ENCODE peak calls at places on chromosomes 7 and 10, in seven cellular contexts. S is tibial artery, T is MM.1S, F is transverse colon, O is PC-3, K is adrenal gland, P is ascending aorta. U is an unnamed sample. For H3K9me3, the result is how much of the 10 kb centered on the place peaks cover.

GRCh38 chr10:122648599-122649428 is 50.8 kb downstream of the C10orf120 start:
- DNase-seq in F (peak), O (peak), K (peak), P (no peak), T (no peak), S (peak), U (peak)

GRCh38 chr10:60828489-60828852 is 50.2 kb downstream of the CDK1 start:
- DNase-seq in K (no peak), O (peak), P (no peak), S (no peak), F (no peak), T (no peak), U (no peak)

GRCh38 chr10:68348265-68348741 is 15.6 kb upstream of the PBLD start:
- DNase-seq in F (peak), O (peak), K (peak), S (no peak), P (no peak), T (peak), U (no peak)

GRCh38 chr7:155804897-155805825 is 7.1 kb downstream of the SHH start:
- DNase-seq in O (peak), P (no peak), T (peak), F (peak), S (no peak), K (no peak), U (no peak)

GRCh38 chr7:45978010-45978681 is 57.1 kb upstream of the IGFBP3 start:
- DNase-seq in O (peak), P (peak), T (peak), F (no peak), S (peak), K (peak), U (peak)

GRCh38 chr10:35781643-35782035 is 139.5 kb upstream of the FZD8 start:
- DNase-seq in O (peak), T (peak), P (no peak), S (no peak), K (no peak), F (peak), U (no peak)

GRCh38 chr10:54496852-54497251 is 304.2 kb downstream of the PCDH15 start:
- DNase-seq in O (no peak), T (no peak), P (no peak), S (no peak), F (no peak), K (no peak), U (no peak)

GRCh38 chr10:69649771-69650550 is 19.9 kb downstream of the FAM241B start:
- DNase-seq in K (no peak), S (no peak), T (no peak), F (no peak), P (no peak), O (peak), U (no peak)

GRCh38 chr10:47233631-47234030 is 66.4 kb upstream of the GDF10 start:
- DNase-seq in F (no peak), K (no peak), S (no peak), P (no peak), T (no peak), O (no peak), U (no peak)

GRCh38 chr7:129169705-129170319 is 18.6 kb upstream of the SMO start:
- DNase-seq in F (no peak), K (no peak), T (no peak), O (no peak), S (no peak), P (no peak), U (no peak)

GRCh38 chr7:106598663-106599342 is 62.2 kb downstream of the CCDC71L start:
- DNase-seq in P (peak), T (peak), F (peak), O (peak), K (peak), S (peak), U (peak)

GRCh38 chr10:18340496-18341051 is 200.3 kb downstream of the CACNB2 start:
- DNase-seq in K (no peak), O (no peak), S (no peak), T (no peak), P (no peak), F (no peak), U (no peak)

GRCh38 chr10:49760789-49761188 is 1.3 kb downstream of the OGDHL start:
- DNase-seq in O (no peak), T (no peak), F (no peak), S (no peak), K (no peak), P (no peak), U (no peak)

GRCh38 chr10:23391817-23392216 is 47.1 kb upstream of the OTUD1 start:
- DNase-seq in T (no peak), O (no peak), K (no peak), P (no peak), F (no peak), S (no peak), U (no peak)

GRCh38 chr7:88490161-88490560 is 183.5 kb upstream of the STEAP4 start:
- DNase-seq in K (no peak), S (no peak), T (no peak), P (no peak), F (no peak), O (no peak), U (no peak)

GRCh38 chr10:91551856-91552255 is 81.0 kb downstream of the PPP1R3C start:
- DNase-seq in K (peak), F (no peak), O (peak), S (no peak), T (no peak), P (no peak), U (no peak)

GRCh38 chr10:50312464-50313437 is 61.4 kb upstream of the ASAH2 start:
- DNase-seq in F (no peak), T (no peak), S (no peak), P (no peak), O (peak), K (no peak), U (no peak)

GRCh38 chr7:84821671-84822534 is 365.0 kb downstream of the SEMA3D start:
- DNase-seq in O (no peak), T (no peak), S (no peak), K (no peak), P (no peak), F (no peak), U (no peak)

GRCh38 chr10:101835406-101835805 is 8.2 kb downstream of the KCNIP2 start:
- DNase-seq in K (no peak), T (no peak), P (peak), S (no peak), F (no peak), O (no peak), U (no peak)

GRCh38 chr10:116764979-116765378 is 22.6 kb upstream of the HSPA12A start:
- DNase-seq in P (no peak), F (no peak), K (no peak), O (no peak), S (no peak), T (no peak), U (no peak)

GRCh38 chr7:48035967-48036478 is 680 bp downstream of the C7orf57 start:
- DNase-seq in T (no peak), P (no peak), F (peak), O (peak), K (peak), S (no peak), U (no peak)

GRCh38 chr7:18824157-18824556 is 293.3 kb downstream of the TWIST1 start:
- DNase-seq in P (no peak), S (no peak), T (no peak), O (peak), K (no peak), F (no peak), U (no peak)

GRCh38 chr7:1961776-1962276 is 270.9 kb downstream of the MAD1L1 start:
- DNase-seq in O (peak), S (no peak), P (no peak), K (no peak), F (no peak), T (no peak), U (no peak)

GRCh38 chr10:77240042-77240619 is 397.5 kb downstream of the KCNMA1 start:
- DNase-seq in S (no peak), T (no peak), K (no peak), O (peak), F (no peak), P (no peak), U (no peak)

GRCh38 chr10:75530337-75530736 is 98.9 kb downstream of the LRMDA start:
- DNase-seq in P (peak), K (peak), T (no peak), S (no peak), F (no peak), O (peak), U (no peak)

GRCh38 chr7:146150153-146150552 is 33.6 kb downstream of the CNTNAP2 start:
- DNase-seq in S (no peak), T (no peak), O (peak), K (no peak), F (no peak), P (no peak), U (no peak)

GRCh38 chr7:157827045-157827862 is 490.4 kb downstream of the DNAJB6 start:
- DNase-seq in O (no peak), P (no peak), T (no peak), F (no peak), S (no peak), K (no peak), U (no peak)
- H3K9me3 ChIP-seq in O (under half), P (under half), T (under half), F (under half), S (under half), K (under half), U (under half)

GRCh38 chr7:4561775-4562174 is 120.3 kb upstream of the FOXK1 start:
- DNase-seq in P (no peak), O (no peak), S (no peak), F (no peak), T (no peak), K (no peak), U (no peak)
- TF ChIP-seq CTCF in P (no peak), O (peak), S (no peak), F (no peak), T (no peak), K (no peak), U (no peak)

GRCh38 chr10:38157270-38157685 is 63.1 kb downstream of the ZNF37A start:
- DNase-seq in F (no peak), S (no peak), T (no peak), O (no peak), P (no peak), K (no peak), U (no peak)

GRCh38 chr10:38163617-38164016 is 69.5 kb downstream of the ZNF37A start:
- DNase-seq in K (no peak), S (no peak), F (no peak), P (no peak), T (no peak), O (no peak), U (no peak)

GRCh38 chr10:38156416-38157269 is 62.5 kb downstream of the ZNF37A start:
- DNase-seq in K (no peak), O (no peak), S (no peak), P (no peak), T (no peak), F (no peak), U (no peak)

DNA sequence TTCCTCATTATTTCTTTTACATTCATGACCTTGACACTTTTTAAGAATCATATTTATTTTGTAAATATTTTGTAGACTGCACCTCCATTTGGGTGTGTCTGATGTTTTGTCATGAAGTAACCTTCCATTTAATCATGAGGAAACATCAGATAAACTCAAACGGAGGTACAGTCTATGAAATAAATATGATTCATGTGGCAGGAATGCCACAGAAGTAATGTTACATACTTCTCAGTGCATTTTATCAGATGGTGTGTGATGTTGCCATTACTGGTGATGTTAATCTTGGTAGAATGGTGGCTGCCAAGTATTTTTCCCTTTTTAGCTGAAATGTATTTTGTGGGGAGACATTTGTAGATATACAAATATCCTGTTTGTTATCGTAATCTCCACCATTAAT is 64.9 kb downstream of the ZNF37A start:
- DNase-seq in K (no peak), T (no peak), O (peak), S (no peak), F (no peak), P (no peak), U (no peak)
- H3K9me3 ChIP-seq in K (under half), T (under half), O (under half), S (under half), F (under half), P (under half), U (under half)

GRCh38 chr7:93390660-93391059 is 158.5 kb downstream of the VPS50 start:
- DNase-seq in O (no peak), T (no peak), K (no peak), P (no peak), F (no peak), S (no peak), U (no peak)

GRCh38 chr7:93392984-93393383 is 160.8 kb downstream of the VPS50 start:
- DNase-seq in S (no peak), O (no peak), K (no peak), P (no peak), F (no peak), T (no peak), U (no peak)
- TF ChIP-seq CTCF in S (no peak), O (no peak), K (no peak), P (no peak), F (no peak), T (no peak), U (no peak)

GRCh38 chr7:158135931-158136330 is 451.7 kb downstream of the PTPRN2 start:
- DNase-seq in S (no peak), T (no peak), O (no peak), K (no peak), F (no peak), P (no peak), U (no peak)

GRCh38 chr7:158134824-158135223 is 452.8 kb downstream of the PTPRN2 start:
- DNase-seq in O (no peak), F (no peak), P (no peak), K (no peak), S (no peak), T (no peak), U (no peak)

GRCh38 chr7:158139499-158139898 is 448.1 kb downstream of the PTPRN2 start:
- DNase-seq in P (no peak), T (no peak), K (no peak), F (no peak), O (no peak), S (no peak), U (no peak)

GRCh38 chr7:158138329-158138597 is 449.4 kb downstream of the PTPRN2 start:
- DNase-seq in F (no peak), O (no peak), K (no peak), S (no peak), T (no peak), P (no peak), U (no peak)

DNA sequence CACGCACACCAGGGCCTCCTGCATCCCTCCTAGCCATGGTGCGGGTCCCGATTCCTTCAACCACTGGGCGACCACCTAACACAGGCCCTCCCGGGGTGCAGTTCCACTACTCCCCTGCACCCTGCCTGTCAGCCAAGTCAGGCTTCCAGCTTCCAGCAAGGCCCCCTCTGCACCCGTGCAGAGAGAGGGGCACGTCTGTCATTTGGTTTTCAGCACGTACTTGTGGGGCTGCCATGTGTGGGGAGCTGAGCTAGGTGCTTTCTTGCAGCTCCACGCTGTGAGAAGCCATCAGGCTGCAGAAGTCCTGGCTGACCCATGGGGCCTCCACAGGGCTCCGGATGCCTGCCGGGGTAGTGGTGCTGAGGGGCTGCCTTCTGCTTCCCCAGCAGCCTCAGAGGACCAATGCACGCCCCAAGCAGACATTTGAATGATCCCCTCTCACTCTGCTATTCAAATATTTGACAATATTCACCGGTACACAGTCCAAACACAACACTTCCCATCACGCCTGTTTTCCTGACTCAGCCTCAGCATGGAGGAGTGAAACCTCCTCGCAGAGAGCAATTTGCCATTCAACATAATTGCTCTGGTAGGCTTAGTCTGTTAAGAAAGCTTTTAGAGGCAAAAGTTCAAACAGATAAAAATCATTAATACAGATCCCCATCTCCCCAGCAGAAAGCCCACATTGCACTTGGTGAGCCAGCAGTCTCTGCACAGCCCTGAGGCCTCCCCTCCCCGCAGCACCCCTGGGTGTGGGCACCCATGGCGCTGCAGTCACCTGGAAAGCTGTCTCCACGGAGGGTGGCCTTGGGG is 449.9 kb downstream of the PTPRN2 start:
- DNase-seq in K (no peak), F (no peak), P (no peak), O (no peak), S (no peak), T (no peak), U (no peak)
- H3K9me3 ChIP-seq in K (under half), F (under half), P (under half), O (under half), S (under half), T (under half), U (under half)

DNA sequence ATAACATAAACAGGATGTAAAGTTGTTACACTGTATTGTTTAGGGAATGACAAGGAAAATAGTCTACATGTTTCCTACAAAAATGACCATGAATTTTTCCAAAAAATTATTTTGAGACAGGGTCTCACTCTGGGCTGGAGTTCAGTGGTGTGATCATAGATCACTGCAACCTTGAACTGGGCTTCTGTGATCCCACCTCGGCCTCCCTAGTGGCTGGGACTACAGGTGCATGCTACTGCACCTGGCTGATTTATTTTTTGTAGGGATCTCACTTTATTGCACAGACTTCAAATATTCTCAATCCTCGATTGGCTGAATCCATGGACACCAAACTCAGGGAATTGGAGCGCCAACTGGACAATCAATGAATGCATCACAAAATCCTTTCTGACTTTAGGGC is 6.6 kb downstream of the CHCHD2 start:
- DNase-seq in O (no peak), F (no peak), K (no peak), S (no peak), T (no peak), P (no peak), U (no peak)
- TF ChIP-seq CTCF in O (no peak), F (no peak), K (no peak), S (no peak), T (peak), P (no peak), U (no peak)

U was measured in lung.